ENCODE peak calls at places on chromosomes 5 and 9, in seven cellular contexts. M, S, X, D, R, W and F are unnamed samples.

GRCh38 chr9:81083821-81084512 is 605.4 kb downstream of the TLE1 start:
- DNase-seq in M (no peak), S (no peak), X (no peak), D (peak; percentile 59), R (no peak), W (peak; percentile 83), F (no peak)

GRCh38 chr9:33351547-33351946 is 50.8 kb downstream of the AQP7 start:
- DNase-seq in M (no peak), S (no peak), X (no peak), D (peak; percentile 21), R (no peak), W (no peak), F (no peak)

GRCh38 chr5:35233601-35234000 is 3.3 kb upstream of the PRLR start:
- DNase-seq in M (no peak), S (no peak), X (no peak), D (no peak), R (no peak), W (no peak), F (no peak)

GRCh38 chr5:64347308-64347707 is 158.5 kb upstream of the RGS7BP start:
- DNase-seq in M (no peak), S (no peak), X (no peak), D (peak; percentile 43), R (no peak), W (no peak), F (no peak)

GRCh38 chr9:70813141-70813540 is 308.3 kb downstream of the TRPM3 start:
- DNase-seq in M (no peak), S (no peak), X (no peak), D (no peak), R (no peak), W (no peak), F (no peak)

GRCh38 chr5:143495823-143496275 is 92.4 kb upstream of the NR3C1 start:
- DNase-seq in M (no peak), S (no peak), X (no peak), D (peak; percentile 69), R (no peak), W (peak; percentile 51), F (peak; percentile 62)

GRCh38 chr5:149267241-149267973 is 4.3 kb upstream of the AFAP1L1 start:
- DNase-seq in M (no peak), S (no peak), X (no peak), D (peak; percentile 94), R (no peak), W (no peak), F (no peak)

GRCh38 chr9:18189876-18190670 is 283.9 kb upstream of the ADAMTSL1 start:
- DNase-seq in M (no peak), S (no peak), X (no peak), D (no peak), R (no peak), W (no peak), F (no peak)

GRCh38 chr9:99919930-99920329 is 13.5 kb downstream of the STX17 start:
- DNase-seq in M (no peak), S (no peak), X (no peak), D (no peak), R (no peak), W (no peak), F (no peak)

GRCh38 chr9:33742519-33742918 is 52.8 kb upstream of the PRSS3 start:
- DNase-seq in M (no peak), S (no peak), X (no peak), D (peak; percentile 50), R (no peak), W (no peak), F (no peak)

GRCh38 chr5:53448851-53449250 is 31.6 kb upstream of the FST start:
- DNase-seq in M (no peak), S (no peak), X (no peak), D (no peak), R (no peak), W (no peak), F (no peak)

GRCh38 chr5:171475551-171476035 is 56.1 kb downstream of the FGF18 start:
- DNase-seq in M (no peak), S (no peak), X (no peak), D (peak; percentile 23), R (no peak), W (no peak), F (no peak)

GRCh38 chr5:131505237-131505908 is 129.7 kb downstream of the RAPGEF6 start:
- DNase-seq in M (no peak), S (no peak), X (no peak), D (peak; percentile 4), R (no peak), W (peak; percentile 11), F (no peak)

GRCh38 chr5:135364416-135365262 is 34.4 kb downstream of the MACROH2A1 start:
- DNase-seq in M (no peak), S (no peak), X (no peak), D (peak; percentile 21), R (no peak), W (no peak), F (no peak)

GRCh38 chr5:99116526-99116925 is 187.7 kb upstream of the CHD1 start:
- DNase-seq in M (no peak), S (no peak), X (no peak), D (no peak), R (no peak), W (no peak), F (no peak)

GRCh38 chr5:58246521-58246944 is 213.4 kb downstream of the PLK2 start:
- DNase-seq in M (no peak), S (no peak), X (no peak), D (no peak), R (no peak), W (no peak), F (no peak)

GRCh38 chr9:38287420-38287985 is 105.0 kb upstream of the ALDH1B1 start:
- DNase-seq in M (no peak), S (no peak), X (no peak), D (peak; percentile 60), R (no peak), W (no peak), F (no peak)

GRCh38 chr5:107607656-107608368 is 62.9 kb downstream of the EFNA5 start:
- DNase-seq in M (no peak), S (no peak), X (no peak), D (no peak), R (no peak), W (no peak), F (no peak)

GRCh38 chr5:107321906-107322305 is 348.8 kb downstream of the EFNA5 start:
- DNase-seq in M (no peak), S (no peak), X (no peak), D (no peak), R (no peak), W (no peak), F (no peak)

GRCh38 chr9:133523096-133523495 is 1.7 kb downstream of the MYMK start:
- DNase-seq in M (no peak), S (no peak), X (no peak), D (no peak), R (no peak), W (no peak), F (no peak)

GRCh38 chr5:136420168-136420916 is 55.0 kb upstream of the TRPC7 start:
- DNase-seq in M (no peak), S (no peak), X (no peak), D (no peak), R (peak; percentile 66), W (no peak), F (no peak)

GRCh38 chr9:85224729-85225128 is 517.0 kb downstream of the AGTPBP1 start:
- DNase-seq in M (no peak), S (no peak), X (no peak), D (peak; percentile 33), R (no peak), W (no peak), F (no peak)

GRCh38 chr5:159156839-159157238 is 52.5 kb downstream of the RNF145 start:
- DNase-seq in M (no peak), S (no peak), X (peak; percentile 22), D (peak; percentile 73), R (peak; percentile 33), W (peak; percentile 69), F (no peak)

GRCh38 chr9:86287013-86287412 is 4.7 kb upstream of the ISCA1 start:
- DNase-seq in M (no peak), S (no peak), X (no peak), D (peak; percentile 39), R (peak; percentile 38), W (peak; percentile 38), F (no peak)

GRCh38 chr5:138843789-138844461 is 31.2 kb downstream of the LRRTM2 start:
- DNase-seq in M (no peak), S (no peak), X (no peak), D (no peak), R (no peak), W (no peak), F (no peak)

GRCh38 chr5:112696786-112697185 is 40.9 kb upstream of the APC start:
- DNase-seq in M (no peak), S (no peak), X (no peak), D (no peak), R (no peak), W (no peak), F (no peak)

GRCh38 chr9:126844085-126844484 is 16.4 kb upstream of the ZBTB34 start:
- DNase-seq in M (no peak), S (no peak), X (no peak), D (peak; percentile 82), R (no peak), W (peak; percentile 93), F (no peak)

GRCh38 chr9:75053869-75054268 is 25.8 kb upstream of the CARNMT1 start:
- DNase-seq in M (no peak), S (no peak), X (no peak), D (no peak), R (no peak), W (no peak), F (no peak)

GRCh38 chr9:77910216-77910615 is 121.4 kb downstream of the GNAQ start:
- DNase-seq in M (no peak), S (no peak), X (no peak), D (no peak), R (no peak), W (no peak), F (no peak)

GRCh38 chr5:43168175-43168574 is 23.9 kb upstream of the NIM1K start:
- DNase-seq in M (no peak), S (no peak), X (no peak), D (peak; percentile 53), R (no peak), W (no peak), F (no peak)

GRCh38 chr5:181164076-181164952 is 16.9 kb downstream of the OR2V2 start:
- DNase-seq in M (no peak), S (no peak), X (no peak), D (no peak), R (peak; percentile 51), W (no peak), F (no peak)